ENCODE peak calls at places on chromosomes 12 and 14, in seven cellular contexts. B, Z, P, Y, E, V and L are unnamed samples.

GRCh38 chr12:32467959-32468863 is 68.9 kb downstream of the FGD4 start:
- DNase-seq in B (no peak), Y (peak), V (no peak), Z (no peak), P (no peak), E (no peak), L (no peak)

GRCh38 chr14:64983439-64984310 is 3.0 kb upstream of the FNTB start:
- DNase-seq in Y (no peak), V (no peak), B (peak), E (no peak), Z (peak), P (no peak), L (no peak)

GRCh38 chr12:503111-503761 is 43.5 kb downstream of the B4GALNT3 start:
- DNase-seq in Z (no peak), E (no peak), Y (no peak), P (peak), B (peak), V (no peak), L (no peak)

GRCh38 chr14:105056303-105056831 is 8.9 kb downstream of the GPR132 start:
- DNase-seq in Z (no peak), B (no peak), V (no peak), Y (no peak), E (no peak), P (no peak), L (no peak)

GRCh38 chr14:92323031-92323915 is at the start of gene SLC24A4:
- DNase-seq in P (peak), V (no peak), Z (no peak), Y (no peak), E (no peak), B (no peak), L (no peak)

GRCh38 chr12:55687746-55688145 is 20.0 kb downstream of the ITGA7 start:
- DNase-seq in Z (no peak), V (no peak), E (no peak), P (no peak), B (no peak), Y (no peak), L (peak)

GRCh38 chr14:64394973-64395633 is 7.0 kb downstream of the MTHFD1 start:
- DNase-seq in Z (no peak), E (no peak), Y (no peak), V (no peak), B (no peak), P (no peak), L (no peak)

GRCh38 chr12:123237646-123238329 is 4.6 kb downstream of the MTRFR start:
- DNase-seq in E (peak), Y (peak), P (peak), V (no peak), Z (peak), B (peak), L (peak)

GRCh38 chr12:56840922-56841321 is 77.8 kb downstream of the HSD17B6 start:
- DNase-seq in P (no peak), E (no peak), B (peak), Y (no peak), V (no peak), Z (peak), L (no peak)

GRCh38 chr12:29380536-29381523 is at the start of gene ERGIC2:
- DNase-seq in E (peak), V (peak), Y (peak), B (peak), Z (peak), P (peak), L (peak)

GRCh38 chr12:125069616-125070015 is 4.4 kb downstream of the AACS start:
- DNase-seq in B (no peak), Z (no peak), E (no peak), Y (no peak), V (no peak), P (peak), L (no peak)

GRCh38 chr12:82593901-82594396 is 92.8 kb upstream of the TMTC2 start:
- DNase-seq in P (no peak), Y (no peak), Z (no peak), V (no peak), B (no peak), E (no peak), L (no peak)

GRCh38 chr12:51429705-51430104 is 5.1 kb downstream of the SLC4A8 start:
- DNase-seq in E (no peak), P (no peak), B (no peak), Z (no peak), V (no peak), Y (no peak), L (no peak)

GRCh38 chr12:131076791-131077747 is 123.4 kb downstream of the ADGRD1 start:
- DNase-seq in P (no peak), B (no peak), E (no peak), Z (no peak), Y (no peak), V (no peak), L (peak)

GRCh38 chr12:82357845-82358199 is 365 bp downstream of the CCDC59 start:
- DNase-seq in E (peak), Y (no peak), B (no peak), Z (no peak), P (no peak), V (no peak), L (no peak)

GRCh38 chr14:51828017-51828797 is 32.2 kb upstream of the GNG2 start:
- DNase-seq in Y (no peak), V (no peak), P (peak), E (no peak), Z (peak), B (peak), L (no peak)

GRCh38 chr12:108849653-108850052 is 7.7 kb downstream of the SSH1 start:
- DNase-seq in B (no peak), P (peak), V (no peak), Z (no peak), E (peak), Y (no peak), L (no peak)

GRCh38 chr12:121789233-121789781 is 4.2 kb downstream of the RHOF start:
- DNase-seq in E (no peak), V (no peak), Y (no peak), P (peak), B (peak), Z (no peak), L (no peak)

GRCh38 chr14:63952933-63953437 is 100.2 kb downstream of the SYNE2 start:
- DNase-seq in E (no peak), V (no peak), Z (peak), Y (no peak), P (no peak), B (no peak), L (no peak)

DNA sequence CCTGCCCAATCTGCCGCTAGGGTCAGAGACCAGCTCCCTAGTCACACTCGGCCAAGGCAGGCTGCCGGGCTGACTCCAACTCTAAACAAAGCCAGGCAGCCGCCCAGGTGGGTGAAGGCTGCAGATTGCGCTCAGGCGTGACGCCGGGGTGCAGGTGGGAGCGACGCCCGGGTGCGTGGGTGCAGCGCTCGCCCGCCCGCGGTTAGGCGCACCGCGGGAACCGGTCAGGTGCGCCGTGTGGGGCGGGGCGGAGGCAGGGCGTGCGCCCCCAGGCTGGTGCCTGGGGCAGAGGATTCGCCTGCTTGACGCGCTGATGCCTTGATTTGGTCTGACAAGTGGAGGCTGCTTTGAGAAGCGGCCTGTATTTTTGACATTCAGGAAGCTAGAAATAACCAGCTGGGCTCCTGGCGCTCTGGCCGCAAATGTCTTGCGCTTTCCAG is 126.7 kb upstream of the HIF1A start:
- DNase-seq in E (no peak), B (peak), Y (no peak), V (peak), Z (no peak), P (peak), L (no peak)
- TF ChIP-seq CTCF in E (no peak), B (no peak), Y (no peak), V (peak), Z (no peak), P (no peak), L (no peak)

GRCh38 chr14:33655421-33655820 is 295.5 kb downstream of the EGLN3 start:
- DNase-seq in E (no peak), Y (no peak), Z (peak), V (no peak), P (no peak), B (no peak), L (no peak)

GRCh38 chr14:33657478-33657877 is 293.4 kb downstream of the EGLN3 start:
- DNase-seq in Y (no peak), V (no peak), Z (peak), B (no peak), P (no peak), E (no peak), L (no peak)

GRCh38 chr14:33660248-33660647 is 290.6 kb downstream of the EGLN3 start:
- DNase-seq in B (no peak), Z (no peak), P (no peak), E (no peak), Y (no peak), V (no peak), L (no peak)

DNA sequence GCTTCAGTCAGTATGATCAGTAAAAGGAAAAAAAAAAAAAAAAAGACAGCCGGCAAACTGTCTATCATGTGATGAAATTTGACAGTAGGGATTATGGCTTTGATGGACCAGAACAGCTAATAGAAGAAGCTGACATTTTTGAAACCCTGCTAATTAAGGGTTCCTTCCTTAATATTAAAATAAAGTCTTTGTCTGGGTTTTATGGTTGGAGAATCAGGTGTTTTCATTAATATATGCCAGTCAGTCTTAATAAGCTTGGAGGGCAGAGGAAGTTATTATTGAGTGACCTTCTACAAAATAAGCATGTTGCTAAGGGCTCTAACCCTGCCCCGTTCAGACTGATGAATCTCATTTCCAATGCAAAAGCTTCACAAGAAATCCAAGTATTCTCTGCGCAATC is 289.8 kb downstream of the EGLN3 start:
- DNase-seq in Z (no peak), E (no peak), P (no peak), B (no peak), Y (no peak), V (no peak), L (no peak)
- TF ChIP-seq POLR2A in Z (no peak), E (no peak), P (no peak), B (no peak), Y (no peak), V (no peak), L (no peak)

DNA sequence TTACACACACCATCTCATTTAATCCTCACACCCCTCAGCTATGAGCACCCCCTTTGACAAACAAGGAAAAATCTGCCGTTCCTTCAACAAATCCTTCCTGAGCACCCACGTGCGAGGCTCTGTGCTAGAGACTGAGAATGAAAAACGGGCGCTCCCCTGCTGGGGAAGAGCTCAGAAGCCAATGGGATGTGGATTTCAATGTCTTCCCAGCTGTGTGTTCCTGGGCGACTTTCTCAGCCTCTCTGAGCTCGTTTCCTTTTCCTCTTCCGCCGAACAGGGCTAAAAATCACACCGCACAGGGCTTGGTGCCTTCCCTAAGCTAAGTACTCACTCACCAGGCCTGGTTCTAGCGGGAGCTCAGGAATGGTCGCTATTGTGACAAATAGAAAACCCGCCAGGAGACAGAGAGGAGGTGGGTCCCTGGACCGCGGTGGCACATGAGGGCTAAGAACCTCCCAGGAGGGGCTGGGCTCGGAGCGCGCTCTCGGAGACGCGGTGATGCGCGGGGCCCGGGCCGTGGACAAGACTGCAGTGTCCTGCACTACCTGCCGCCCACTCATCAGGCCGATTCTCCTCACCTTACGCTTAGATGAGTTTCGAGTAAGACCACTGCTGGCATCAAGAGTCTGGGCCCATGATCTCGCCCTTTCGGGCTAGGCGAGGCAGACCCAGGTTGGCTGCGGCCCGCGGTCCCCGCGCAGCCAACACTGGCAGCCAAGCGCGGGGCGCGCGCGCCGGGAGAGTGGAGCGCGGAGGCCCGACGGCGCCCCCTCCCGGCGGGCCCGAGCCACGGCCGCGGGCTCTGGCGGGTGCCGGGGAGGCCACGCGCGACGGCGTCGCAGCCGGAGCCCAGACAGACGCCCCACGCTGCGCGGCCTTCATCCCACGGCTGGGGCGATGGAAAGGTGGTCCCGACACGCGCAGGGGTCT is 17.0 kb downstream of the ZDHHC22 start:
- DNase-seq in E (peak), B (peak), P (peak), Z (peak), V (no peak), Y (no peak), L (no peak)
- TF ChIP-seq CTCF in E (peak), B (peak), P (peak), Z (peak), V (peak), Y (peak), L (peak)

GRCh38 chr14:77376771-77377501 is at the start of the genes SAMD15 and TMED8:
- DNase-seq in Y (peak), E (peak), B (peak), V (peak), P (peak), Z (peak), L (peak)
- TF ChIP-seq POLR2A in Y (no peak), E (peak), B (no peak), V (no peak), P (peak), Z (no peak), L (no peak)

GRCh38 chr14:101961011-101961721 is 3.2 kb upstream of the DYNC1H1 start:
- DNase-seq in E (peak), V (no peak), Z (peak), P (peak), Y (peak), B (peak), L (peak)

GRCh38 chr14:101959277-101959676 is 5.1 kb upstream of the DYNC1H1 start:
- DNase-seq in B (no peak), P (no peak), Y (no peak), Z (no peak), E (no peak), V (no peak), L (no peak)

GRCh38 chr14:101958418-101959185 is 5.8 kb upstream of the DYNC1H1 start:
- DNase-seq in Y (no peak), V (no peak), P (no peak), B (no peak), Z (no peak), E (no peak), L (no peak)

GRCh38 chr14:101961746-101962502 is 2.4 kb upstream of the DYNC1H1 start:
- DNase-seq in P (no peak), B (no peak), E (no peak), V (no peak), Z (no peak), Y (no peak), L (no peak)

DNA sequence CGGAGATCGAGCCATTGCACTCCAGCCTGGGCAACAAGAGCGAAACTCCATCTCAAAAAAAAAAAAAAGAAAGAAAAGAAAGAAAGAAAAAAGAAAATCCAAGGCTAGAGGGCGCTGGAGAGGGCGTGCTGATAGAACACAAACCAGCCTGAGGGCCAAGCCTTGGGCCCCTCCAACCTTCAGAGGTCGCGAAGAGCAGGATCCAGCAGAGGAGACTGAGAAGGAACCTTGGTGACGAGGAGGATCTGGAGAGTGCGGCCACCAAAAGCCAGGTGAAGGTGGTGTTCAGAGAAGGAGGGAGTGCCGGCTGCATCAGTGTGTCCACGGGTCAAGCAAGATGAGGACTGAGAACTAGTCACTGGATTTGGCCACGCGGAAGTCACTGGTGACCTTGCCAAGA is 4.1 kb upstream of the DYNC1H1 start:
- DNase-seq in Y (no peak), Z (no peak), V (no peak), E (peak), B (no peak), P (no peak), L (no peak)
- TF ChIP-seq CTCF in Y (no peak), Z (peak), V (peak), E (peak), B (peak), P (no peak), L (no peak)

GRCh38 chr14:68796418-68797101 is 3.7 kb upstream of the ZFP36L1 start:
- DNase-seq in Y (no peak), B (no peak), V (no peak), P (no peak), E (peak), Z (no peak), L (no peak)

GRCh38 chr14:68795602-68796417 is 2.9 kb upstream of the ZFP36L1 start:
- DNase-seq in Z (peak), P (peak), B (peak), Y (peak), V (no peak), E (peak), L (peak)

GRCh38 chr14:68798621-68799020 is 5.8 kb upstream of the ZFP36L1 start:
- DNase-seq in E (no peak), Y (no peak), Z (no peak), P (no peak), V (no peak), B (no peak), L (no peak)

GRCh38 chr14:68794856-68795601 is 2.2 kb upstream of the ZFP36L1 start:
- DNase-seq in P (no peak), B (peak), V (no peak), E (peak), Z (peak), Y (no peak), L (peak)

GRCh38 chr14:68797180-68797670 is 4.4 kb upstream of the ZFP36L1 start:
- DNase-seq in E (peak), P (no peak), Y (no peak), B (no peak), V (no peak), Z (no peak), L (no peak)
- TF ChIP-seq POLR2A in E (peak), P (no peak), Y (no peak), B (no peak), V (no peak), Z (no peak), L (no peak)